ENCODE peak calls at places on chromosome 9, in six cellular contexts. One of them, this sample, is unnamed.

GRCh38 chr9:121272401-121272948 is 4.5 kb downstream of the GSN start:
- DNase-seq in epithelial cell of esophagus: no peak
- DNase-seq in left ventricle myocardium inferior: no peak
- DNase-seq in transverse colon: no peak
- DNase-seq in neural crest cell: no peak
- DNase-seq in PC-3: no peak
- DNase-seq in this sample: no peak

GRCh38 chr9:90778746-90779145 is 22.9 kb upstream of the SYK start:
- DNase-seq in epithelial cell of esophagus: no peak
- DNase-seq in left ventricle myocardium inferior: no peak
- DNase-seq in transverse colon: no peak
- DNase-seq in neural crest cell: no peak
- DNase-seq in PC-3: no peak
- DNase-seq in this sample: no peak

GRCh38 chr9:88713022-88713421 is 178.0 kb downstream of the NXNL2 start:
- DNase-seq in epithelial cell of esophagus: no peak
- DNase-seq in left ventricle myocardium inferior: no peak
- DNase-seq in transverse colon: no peak
- DNase-seq in neural crest cell: no peak
- DNase-seq in PC-3: no peak
- DNase-seq in this sample: no peak

GRCh38 chr9:96064838-96065481 is 189.5 kb downstream of the ERCC6L2 start:
- DNase-seq in epithelial cell of esophagus: no peak
- DNase-seq in left ventricle myocardium inferior: no peak
- DNase-seq in transverse colon: no peak
- DNase-seq in neural crest cell: no peak
- DNase-seq in PC-3: no peak
- DNase-seq in this sample: no peak

GRCh38 chr9:5832093-5832542 is 799 bp downstream of the ERMP1 start:
- DNase-seq in epithelial cell of esophagus: no peak
- DNase-seq in left ventricle myocardium inferior: no peak
- DNase-seq in transverse colon: no peak
- DNase-seq in neural crest cell: no peak
- DNase-seq in PC-3: no peak
- DNase-seq in this sample: no peak

GRCh38 chr9:79572032-79572890 is 496 bp downstream of the TLE4 start:
- DNase-seq in epithelial cell of esophagus: peak
- DNase-seq in left ventricle myocardium inferior: peak
- DNase-seq in transverse colon: peak
- DNase-seq in neural crest cell: peak
- DNase-seq in PC-3: peak
- DNase-seq in this sample: no peak

GRCh38 chr9:70324963-70325362 is 66.2 kb downstream of the SMC5 start:
- DNase-seq in epithelial cell of esophagus: peak
- DNase-seq in left ventricle myocardium inferior: no peak
- DNase-seq in transverse colon: no peak
- DNase-seq in neural crest cell: no peak
- DNase-seq in PC-3: peak
- DNase-seq in this sample: no peak

GRCh38 chr9:137486545-137487453 is 27.7 kb upstream of the NSMF start:
- DNase-seq in epithelial cell of esophagus: no peak
- DNase-seq in left ventricle myocardium inferior: no peak
- DNase-seq in transverse colon: no peak
- DNase-seq in neural crest cell: no peak
- DNase-seq in PC-3: no peak
- DNase-seq in this sample: no peak

GRCh38 chr9:1514733-1515363 is 464.7 kb downstream of the DMRT2 start:
- DNase-seq in epithelial cell of esophagus: peak
- DNase-seq in left ventricle myocardium inferior: no peak
- DNase-seq in transverse colon: no peak
- DNase-seq in neural crest cell: no peak
- DNase-seq in PC-3: no peak
- DNase-seq in this sample: no peak

GRCh38 chr9:4654084-4654483 is 8.0 kb upstream of the PLPP6 start:
- DNase-seq in epithelial cell of esophagus: no peak
- DNase-seq in left ventricle myocardium inferior: no peak
- DNase-seq in transverse colon: no peak
- DNase-seq in neural crest cell: no peak
- DNase-seq in PC-3: no peak
- DNase-seq in this sample: no peak

GRCh38 chr9:15606667-15607472 is 54.0 kb downstream of the CCDC171 start:
- DNase-seq in epithelial cell of esophagus: peak
- DNase-seq in left ventricle myocardium inferior: no peak
- DNase-seq in transverse colon: no peak
- DNase-seq in neural crest cell: peak
- DNase-seq in PC-3: peak
- DNase-seq in this sample: no peak

GRCh38 chr9:116599342-116599884 is 87.7 kb upstream of the TRIM32 start:
- DNase-seq in epithelial cell of esophagus: no peak
- DNase-seq in left ventricle myocardium inferior: no peak
- DNase-seq in transverse colon: no peak
- DNase-seq in neural crest cell: no peak
- DNase-seq in PC-3: no peak
- DNase-seq in this sample: no peak
- TF ChIP-seq CTCF in epithelial cell of esophagus: no peak
- TF ChIP-seq CTCF in left ventricle myocardium inferior: no peak
- TF ChIP-seq CTCF in transverse colon: no peak
- TF ChIP-seq CTCF in neural crest cell: peak
- TF ChIP-seq CTCF in PC-3: no peak
- TF ChIP-seq CTCF in this sample: no peak

DNA sequence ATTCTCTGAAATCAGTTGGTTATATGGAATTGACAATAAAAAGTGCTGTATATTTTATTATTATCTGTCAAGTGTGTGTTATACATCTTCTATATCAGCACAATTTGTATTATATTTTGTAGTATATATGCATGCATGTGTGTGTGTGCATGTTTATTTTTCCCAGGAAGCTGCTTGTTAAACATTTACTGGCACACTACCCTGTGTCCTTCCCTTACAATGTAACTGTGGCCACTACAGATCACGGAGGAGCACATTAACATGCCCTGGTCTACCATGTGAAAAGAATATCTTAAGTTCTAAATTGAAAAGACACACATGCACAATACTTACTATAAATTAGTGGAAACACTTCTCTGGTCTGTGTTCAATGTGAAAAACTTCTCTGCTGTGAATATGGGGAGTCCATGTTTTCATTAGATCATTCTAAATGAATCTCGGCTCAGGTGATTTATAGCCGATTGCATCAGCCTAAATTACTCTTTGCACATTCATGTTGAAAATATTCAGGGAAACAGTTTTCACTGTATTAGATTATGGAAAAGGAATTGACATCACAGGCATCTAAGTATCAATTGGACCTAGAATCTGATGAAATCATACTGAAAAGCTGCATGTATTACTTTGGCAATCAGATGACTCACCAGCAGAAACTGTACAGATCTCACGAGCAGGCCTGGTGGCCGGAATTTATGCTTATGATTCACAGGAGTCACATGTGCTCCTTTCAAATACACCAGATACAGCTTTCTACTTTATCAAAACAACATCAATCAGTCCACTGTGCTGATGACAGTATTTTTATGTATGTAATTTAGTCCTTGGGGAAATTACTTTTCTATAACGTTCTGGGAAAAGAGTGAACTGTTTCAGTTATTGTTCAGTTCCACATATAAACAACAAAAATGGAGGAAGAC is 39.4 kb downstream of the LURAP1L start:
- DNase-seq in epithelial cell of esophagus: peak
- DNase-seq in left ventricle myocardium inferior: no peak
- DNase-seq in transverse colon: peak
- DNase-seq in neural crest cell: no peak
- DNase-seq in PC-3: peak
- DNase-seq in this sample: no peak
- TF ChIP-seq CTCF in epithelial cell of esophagus: peak
- TF ChIP-seq CTCF in left ventricle myocardium inferior: peak
- TF ChIP-seq CTCF in transverse colon: peak
- TF ChIP-seq CTCF in neural crest cell: peak
- TF ChIP-seq CTCF in PC-3: no peak
- TF ChIP-seq CTCF in this sample: no peak

GRCh38 chr9:131981116-131981847 is 98.4 kb downstream of the MED27 start:
- DNase-seq in epithelial cell of esophagus: no peak
- DNase-seq in left ventricle myocardium inferior: no peak
- DNase-seq in transverse colon: no peak
- DNase-seq in neural crest cell: no peak
- DNase-seq in PC-3: peak
- DNase-seq in this sample: no peak
- TF ChIP-seq CTCF in epithelial cell of esophagus: no peak
- TF ChIP-seq CTCF in left ventricle myocardium inferior: no peak
- TF ChIP-seq CTCF in transverse colon: no peak
- TF ChIP-seq CTCF in neural crest cell: no peak
- TF ChIP-seq CTCF in PC-3: no peak
- TF ChIP-seq CTCF in this sample: no peak

GRCh38 chr9:104494808-104495207 is 9.3 kb upstream of the OR13F1 start:
- DNase-seq in epithelial cell of esophagus: no peak
- DNase-seq in left ventricle myocardium inferior: no peak
- DNase-seq in transverse colon: no peak
- DNase-seq in neural crest cell: no peak
- DNase-seq in PC-3: peak
- DNase-seq in this sample: no peak
- TF ChIP-seq CTCF in epithelial cell of esophagus: peak
- TF ChIP-seq CTCF in left ventricle myocardium inferior: no peak
- TF ChIP-seq CTCF in transverse colon: no peak
- TF ChIP-seq CTCF in neural crest cell: peak
- TF ChIP-seq CTCF in PC-3: peak
- TF ChIP-seq CTCF in this sample: peak

GRCh38 chr9:37266630-37267029 is 146.3 kb downstream of the ZCCHC7 start:
- DNase-seq in epithelial cell of esophagus: no peak
- DNase-seq in left ventricle myocardium inferior: no peak
- DNase-seq in transverse colon: no peak
- DNase-seq in neural crest cell: no peak
- DNase-seq in PC-3: no peak
- DNase-seq in this sample: no peak

GRCh38 chr9:37264539-37264938 is 144.2 kb downstream of the ZCCHC7 start:
- DNase-seq in epithelial cell of esophagus: no peak
- DNase-seq in left ventricle myocardium inferior: no peak
- DNase-seq in transverse colon: no peak
- DNase-seq in neural crest cell: no peak
- DNase-seq in PC-3: no peak
- DNase-seq in this sample: no peak

GRCh38 chr9:37259906-37260305 is 139.5 kb downstream of the ZCCHC7 start:
- DNase-seq in epithelial cell of esophagus: no peak
- DNase-seq in left ventricle myocardium inferior: no peak
- DNase-seq in transverse colon: no peak
- DNase-seq in neural crest cell: no peak
- DNase-seq in PC-3: no peak
- DNase-seq in this sample: no peak

DNA sequence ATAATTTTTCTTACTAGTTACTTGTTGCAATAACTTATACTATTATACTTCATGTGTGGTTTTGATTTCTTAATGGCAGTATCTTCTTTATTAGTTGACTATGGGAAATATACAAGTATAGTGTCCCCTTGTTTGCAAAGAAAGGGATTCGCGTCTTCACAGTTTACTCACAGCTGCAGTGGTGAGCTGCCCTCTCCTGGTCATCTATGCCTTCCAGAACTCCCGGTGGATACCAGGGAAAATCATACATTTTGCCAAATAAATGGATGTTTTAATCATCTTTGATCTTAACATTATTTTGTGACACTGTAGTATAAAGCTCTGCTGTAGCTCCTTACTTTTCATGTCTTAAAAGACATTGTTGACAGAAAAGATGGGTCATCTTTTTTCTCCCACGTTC is 142.0 kb downstream of the ZCCHC7 start:
- DNase-seq in epithelial cell of esophagus: peak
- DNase-seq in left ventricle myocardium inferior: no peak
- DNase-seq in transverse colon: no peak
- DNase-seq in neural crest cell: peak
- DNase-seq in PC-3: peak
- DNase-seq in this sample: no peak
- TF ChIP-seq CTCF in epithelial cell of esophagus: peak
- TF ChIP-seq CTCF in left ventricle myocardium inferior: peak
- TF ChIP-seq CTCF in transverse colon: no peak
- TF ChIP-seq CTCF in neural crest cell: peak
- TF ChIP-seq CTCF in PC-3: peak
- TF ChIP-seq CTCF in this sample: peak

DNA sequence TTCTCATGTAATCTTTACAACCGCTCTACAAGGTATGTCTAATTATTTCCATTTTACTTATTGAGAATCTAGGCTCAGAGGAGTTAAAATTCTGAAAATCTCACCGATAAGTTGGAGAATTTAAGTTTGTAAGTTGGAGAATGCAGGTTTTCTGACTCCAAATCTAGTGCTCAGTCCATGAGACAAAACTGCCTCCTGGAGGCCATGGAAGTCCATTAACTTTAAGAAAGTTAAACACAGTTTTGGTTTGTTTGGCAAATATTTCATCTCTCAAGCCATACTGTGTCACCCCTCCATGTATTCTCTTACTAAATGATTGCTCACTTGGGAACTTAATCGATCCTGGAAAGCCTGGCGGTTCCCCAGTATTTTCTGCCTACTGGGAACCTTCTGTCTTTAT is 52.6 kb downstream of the INIP start:
- DNase-seq in epithelial cell of esophagus: peak
- DNase-seq in left ventricle myocardium inferior: no peak
- DNase-seq in transverse colon: no peak
- DNase-seq in neural crest cell: no peak
- DNase-seq in PC-3: peak
- DNase-seq in this sample: no peak
- TF ChIP-seq CTCF in epithelial cell of esophagus: peak
- TF ChIP-seq CTCF in left ventricle myocardium inferior: peak
- TF ChIP-seq CTCF in transverse colon: no peak
- TF ChIP-seq CTCF in neural crest cell: no peak
- TF ChIP-seq CTCF in PC-3: peak
- TF ChIP-seq CTCF in this sample: peak

DNA sequence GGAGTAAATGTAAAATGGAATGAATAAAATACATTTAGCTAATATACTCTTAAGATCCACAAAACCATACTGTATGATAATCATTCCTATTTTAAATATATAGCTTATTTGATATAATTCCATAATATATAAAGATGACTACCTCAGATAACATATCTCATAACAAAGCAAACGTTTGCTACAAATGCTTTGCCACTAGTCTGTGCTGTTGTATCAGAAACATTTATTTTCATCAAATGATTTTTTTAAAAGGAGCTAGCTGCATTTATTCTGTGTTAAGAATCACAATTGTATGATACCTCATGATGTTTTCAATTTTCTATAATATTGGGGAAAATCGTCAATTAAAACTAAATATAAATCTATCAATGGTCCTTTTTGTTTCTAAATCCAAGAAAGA is 567.2 kb downstream of the PTPRD start:
- DNase-seq in epithelial cell of esophagus: peak
- DNase-seq in left ventricle myocardium inferior: no peak
- DNase-seq in transverse colon: no peak
- DNase-seq in neural crest cell: no peak
- DNase-seq in PC-3: peak
- DNase-seq in this sample: no peak
- TF ChIP-seq CTCF in epithelial cell of esophagus: peak
- TF ChIP-seq CTCF in left ventricle myocardium inferior: peak
- TF ChIP-seq CTCF in transverse colon: no peak
- TF ChIP-seq CTCF in neural crest cell: peak
- TF ChIP-seq CTCF in PC-3: peak
- TF ChIP-seq CTCF in this sample: peak

DNA sequence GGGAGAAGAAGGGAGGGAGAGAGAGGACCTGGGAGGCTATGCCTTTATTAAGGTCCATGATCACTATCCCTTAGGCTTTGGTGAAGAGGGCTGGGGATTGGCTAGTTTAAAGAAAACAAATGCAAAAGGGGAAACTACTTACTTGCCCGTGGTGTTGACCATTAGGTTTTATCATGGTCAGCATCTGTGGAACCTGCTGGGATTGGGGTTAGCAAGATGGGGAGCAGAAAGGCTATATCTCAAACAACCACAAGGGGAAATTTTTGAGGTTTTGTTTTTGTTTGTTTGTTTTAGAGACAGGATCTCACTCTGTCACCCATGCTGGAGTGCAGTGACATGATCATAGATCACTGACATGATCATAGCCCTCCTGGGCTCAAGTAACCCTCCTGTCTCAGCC is 9.0 kb upstream of the RAD23B start:
- DNase-seq in epithelial cell of esophagus: no peak
- DNase-seq in left ventricle myocardium inferior: no peak
- DNase-seq in transverse colon: no peak
- DNase-seq in neural crest cell: no peak
- DNase-seq in PC-3: no peak
- DNase-seq in this sample: no peak
- TF ChIP-seq CTCF in epithelial cell of esophagus: no peak
- TF ChIP-seq CTCF in left ventricle myocardium inferior: no peak
- TF ChIP-seq CTCF in transverse colon: no peak
- TF ChIP-seq CTCF in neural crest cell: peak
- TF ChIP-seq CTCF in PC-3: no peak
- TF ChIP-seq CTCF in this sample: no peak

This sample was measured in dorsolateral prefrontal cortex.